ENCODE peak calls at places on chromosomes 5 and 9, in seven cellular contexts. One of them, this sample, is unnamed. For H4K20me1 and H3K9me3, the result is how much of the 10 kb centered on the place peaks cover.

GRCh38 chr9:135196474-135196873 is 109.0 kb downstream of the OLFM1 start:
- DNase-seq in SK-N-SH: no peak
- DNase-seq in K562: no peak
- DNase-seq in GM12878: no peak
- DNase-seq in HepG2: no peak
- DNase-seq in HCT116: no peak
- DNase-seq in H1: no peak
- DNase-seq in this sample: no peak

GRCh38 chr9:16436545-16436944 is 433.9 kb downstream of the BNC2 start:
- DNase-seq in GM12878: no peak
- DNase-seq in HCT116: no peak
- DNase-seq in H1: no peak
- DNase-seq in SK-N-SH: no peak
- DNase-seq in K562: no peak
- DNase-seq in HepG2: no peak
- DNase-seq in this sample: no peak

GRCh38 chr5:78504726-78505431 is 143.7 kb downstream of the LHFPL2 start:
- DNase-seq in HepG2: no peak
- DNase-seq in HCT116: peak
- DNase-seq in H1: no peak
- DNase-seq in K562: no peak
- DNase-seq in GM12878: no peak
- DNase-seq in SK-N-SH: peak
- DNase-seq in this sample: peak

GRCh38 chr5:126868961-126869451 is 92.1 kb downstream of the LMNB1 start:
- DNase-seq in K562: no peak
- DNase-seq in HCT116: no peak
- DNase-seq in H1: peak
- DNase-seq in HepG2: no peak
- DNase-seq in GM12878: no peak
- DNase-seq in SK-N-SH: peak
- DNase-seq in this sample: peak

GRCh38 chr9:38486837-38487236 is 62.6 kb upstream of the IGFBPL1 start:
- DNase-seq in H1: peak
- DNase-seq in HepG2: no peak
- DNase-seq in SK-N-SH: no peak
- DNase-seq in HCT116: no peak
- DNase-seq in GM12878: no peak
- DNase-seq in K562: no peak
- DNase-seq in this sample: no peak

GRCh38 chr9:30995951-30996738 is 1388.3 kb upstream of the ACO1 start:
- DNase-seq in K562: no peak
- DNase-seq in GM12878: no peak
- DNase-seq in H1: no peak
- DNase-seq in SK-N-SH: no peak
- DNase-seq in HepG2: peak
- DNase-seq in HCT116: no peak
- DNase-seq in this sample: no peak

GRCh38 chr5:7877851-7878250 is 8.9 kb downstream of the MTRR start:
- DNase-seq in GM12878: no peak
- DNase-seq in HCT116: no peak
- DNase-seq in SK-N-SH: no peak
- DNase-seq in H1: no peak
- DNase-seq in K562: no peak
- DNase-seq in HepG2: peak
- DNase-seq in this sample: no peak

GRCh38 chr5:68343421-68343826 is 127.9 kb downstream of the PIK3R1 start:
- DNase-seq in GM12878: peak
- DNase-seq in HCT116: no peak
- DNase-seq in HepG2: no peak
- DNase-seq in K562: peak
- DNase-seq in SK-N-SH: no peak
- DNase-seq in H1: no peak
- DNase-seq in this sample: peak

GRCh38 chr5:80204808-80205614 is 50.8 kb downstream of the SERINC5 start:
- DNase-seq in GM12878: no peak
- DNase-seq in HCT116: no peak
- DNase-seq in H1: no peak
- DNase-seq in HepG2: peak
- DNase-seq in SK-N-SH: peak
- DNase-seq in K562: peak
- DNase-seq in this sample: peak

GRCh38 chr5:13957032-13957645 is 12.7 kb upstream of the DNAH5 start:
- DNase-seq in H1: no peak
- DNase-seq in SK-N-SH: peak
- DNase-seq in HepG2: peak
- DNase-seq in HCT116: peak
- DNase-seq in GM12878: no peak
- DNase-seq in K562: peak
- DNase-seq in this sample: peak

GRCh38 chr5:67516959-67517358 is 320.4 kb upstream of the CD180 start:
- DNase-seq in SK-N-SH: no peak
- DNase-seq in HCT116: no peak
- DNase-seq in HepG2: no peak
- DNase-seq in H1: no peak
- DNase-seq in GM12878: no peak
- DNase-seq in K562: no peak
- DNase-seq in this sample: peak

GRCh38 chr9:37550781-37551180 is 25.4 kb downstream of the FBXO10 start:
- DNase-seq in K562: no peak
- DNase-seq in H1: no peak
- DNase-seq in HCT116: no peak
- DNase-seq in SK-N-SH: no peak
- DNase-seq in HepG2: no peak
- DNase-seq in GM12878: no peak
- DNase-seq in this sample: no peak

GRCh38 chr9:111158375-111158774 is 120.1 kb upstream of the LPAR1 start:
- DNase-seq in H1: no peak
- DNase-seq in GM12878: no peak
- DNase-seq in HepG2: no peak
- DNase-seq in K562: no peak
- DNase-seq in HCT116: no peak
- DNase-seq in SK-N-SH: peak
- DNase-seq in this sample: no peak

GRCh38 chr5:16888694-16889124 is 47.4 kb downstream of the MYO10 start:
- DNase-seq in H1: no peak
- DNase-seq in SK-N-SH: no peak
- DNase-seq in HCT116: no peak
- DNase-seq in K562: no peak
- DNase-seq in HepG2: no peak
- DNase-seq in GM12878: no peak
- DNase-seq in this sample: peak

GRCh38 chr5:142816577-142816976 is 46.4 kb downstream of the ARHGAP26 start:
- DNase-seq in H1: no peak
- DNase-seq in HepG2: no peak
- DNase-seq in HCT116: no peak
- DNase-seq in GM12878: no peak
- DNase-seq in SK-N-SH: no peak
- DNase-seq in K562: no peak
- DNase-seq in this sample: peak

GRCh38 chr5:37111426-37112382 is 137.5 kb downstream of the CPLANE1 start:
- DNase-seq in GM12878: peak
- DNase-seq in HepG2: no peak
- DNase-seq in K562: no peak
- DNase-seq in H1: no peak
- DNase-seq in HCT116: no peak
- DNase-seq in SK-N-SH: no peak
- DNase-seq in this sample: no peak

GRCh38 chr5:180977852-180978251 is 10.8 kb upstream of the BTNL3 start:
- DNase-seq in K562: no peak
- DNase-seq in HCT116: no peak
- DNase-seq in H1: no peak
- DNase-seq in HepG2: no peak
- DNase-seq in GM12878: no peak
- DNase-seq in SK-N-SH: no peak
- DNase-seq in this sample: no peak

GRCh38 chr9:108412755-108413154 is 443.0 kb downstream of the ACTL7B start:
- DNase-seq in HCT116: no peak
- DNase-seq in H1: peak
- DNase-seq in HepG2: no peak
- DNase-seq in K562: no peak
- DNase-seq in SK-N-SH: no peak
- DNase-seq in GM12878: no peak
- DNase-seq in this sample: no peak

GRCh38 chr5:137091473-137091872 is 407.7 kb downstream of the SPOCK1 start:
- DNase-seq in GM12878: no peak
- DNase-seq in H1: no peak
- DNase-seq in K562: no peak
- DNase-seq in HCT116: no peak
- DNase-seq in SK-N-SH: no peak
- DNase-seq in HepG2: no peak
- DNase-seq in this sample: no peak

GRCh38 chr5:134133995-134134541 is 19.6 kb downstream of the TCF7 start:
- DNase-seq in SK-N-SH: no peak
- DNase-seq in HCT116: no peak
- DNase-seq in K562: no peak
- DNase-seq in GM12878: no peak
- DNase-seq in HepG2: no peak
- DNase-seq in H1: no peak
- DNase-seq in this sample: no peak

GRCh38 chr5:136018814-136019777 is 9.7 kb upstream of the TGFBI start:
- DNase-seq in HepG2: peak
- DNase-seq in K562: no peak
- DNase-seq in SK-N-SH: peak
- DNase-seq in H1: no peak
- DNase-seq in GM12878: no peak
- DNase-seq in HCT116: no peak
- DNase-seq in this sample: no peak

GRCh38 chr9:135666534-135667402 is 3.7 kb downstream of the LCN9 start:
- DNase-seq in HCT116: no peak
- DNase-seq in GM12878: no peak
- DNase-seq in SK-N-SH: peak
- DNase-seq in H1: no peak
- DNase-seq in HepG2: no peak
- DNase-seq in K562: no peak
- DNase-seq in this sample: no peak

GRCh38 chr5:139828207-139828895 is 32.7 kb downstream of the PSD2 start:
- DNase-seq in K562: no peak
- DNase-seq in H1: no peak
- DNase-seq in HepG2: no peak
- DNase-seq in SK-N-SH: no peak
- DNase-seq in HCT116: no peak
- DNase-seq in GM12878: no peak
- DNase-seq in this sample: no peak

GRCh38 chr9:2418619-2419018 is 203.0 kb upstream of the VLDLR start:
- DNase-seq in H1: no peak
- DNase-seq in HepG2: no peak
- DNase-seq in GM12878: no peak
- DNase-seq in HCT116: no peak
- DNase-seq in K562: no peak
- DNase-seq in SK-N-SH: no peak
- DNase-seq in this sample: no peak

DNA sequence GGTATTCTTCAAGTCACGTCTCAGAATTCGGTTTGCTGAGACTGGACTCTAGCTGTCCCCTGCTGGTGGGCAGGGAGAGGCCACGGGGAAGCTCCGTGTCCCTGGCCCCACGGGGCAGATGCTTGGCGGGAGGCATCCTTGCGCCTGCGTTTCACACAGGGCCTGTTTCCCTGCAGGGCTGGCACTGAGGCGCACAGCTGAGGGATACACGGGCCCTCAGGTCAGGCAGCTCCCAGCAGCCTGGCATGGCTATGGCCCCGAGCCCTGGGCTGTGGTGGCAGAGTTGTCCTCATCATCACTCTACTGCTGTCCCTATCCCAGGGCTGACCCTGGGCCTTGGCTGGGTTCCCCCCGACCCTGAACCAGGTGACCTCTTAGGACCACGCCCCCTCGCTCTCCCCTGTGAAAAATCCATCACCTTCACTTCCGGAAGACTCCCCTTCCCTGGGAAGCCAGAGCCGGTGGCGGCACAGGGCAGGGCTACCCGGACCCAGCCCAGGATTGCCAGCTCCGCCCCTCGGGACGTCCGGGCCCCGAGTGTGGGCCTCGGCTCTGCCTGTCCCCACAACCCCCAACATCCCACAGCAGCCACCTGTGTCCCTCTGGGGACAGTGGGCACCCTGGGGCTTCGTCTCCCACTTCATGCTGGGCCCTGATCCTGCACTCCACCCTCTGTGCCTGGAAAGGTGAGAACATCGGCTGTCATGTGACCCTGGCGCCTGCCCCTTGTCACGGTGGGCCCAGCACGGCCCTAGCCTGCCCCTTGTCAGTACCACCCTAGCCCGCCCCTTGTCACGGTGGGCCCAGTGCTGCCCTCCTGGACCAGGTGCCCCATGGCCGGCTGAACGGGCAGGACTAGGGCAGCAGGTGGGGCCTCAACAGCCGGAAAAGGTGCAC is 5.0 kb downstream of the DPP7 start:
- DNase-seq in GM12878: no peak
- DNase-seq in SK-N-SH: no peak
- DNase-seq in K562: no peak
- DNase-seq in HCT116: no peak
- DNase-seq in HepG2: no peak
- DNase-seq in H1: no peak
- DNase-seq in this sample: no peak
- TF ChIP-seq MAX in GM12878: no peak
- TF ChIP-seq MAX in SK-N-SH: no peak
- TF ChIP-seq MAX in K562: no peak
- TF ChIP-seq MAX in HCT116: no peak
- TF ChIP-seq MAX in HepG2: no peak
- TF ChIP-seq MAX in H1: no peak
- TF ChIP-seq MAX in this sample: no peak

GRCh38 chr9:130871395-130872057 is 25.1 kb downstream of the QRFP start:
- DNase-seq in H1: no peak
- DNase-seq in HCT116: no peak
- DNase-seq in HepG2: no peak
- DNase-seq in SK-N-SH: no peak
- DNase-seq in K562: no peak
- DNase-seq in GM12878: no peak
- DNase-seq in this sample: no peak
- H4K20me1 ChIP-seq in H1: under half
- H4K20me1 ChIP-seq in HCT116: under half
- H4K20me1 ChIP-seq in HepG2: under half
- H4K20me1 ChIP-seq in SK-N-SH: half or more
- H4K20me1 ChIP-seq in K562: under half
- H4K20me1 ChIP-seq in GM12878: under half
- H4K20me1 ChIP-seq in this sample: under half

GRCh38 chr9:137984520-137985257 is 107.1 kb downstream of the CACNA1B start:
- DNase-seq in SK-N-SH: no peak
- DNase-seq in HepG2: no peak
- DNase-seq in H1: no peak
- DNase-seq in K562: no peak
- DNase-seq in HCT116: no peak
- DNase-seq in GM12878: no peak
- DNase-seq in this sample: no peak
- H3K9me3 ChIP-seq in SK-N-SH: under half
- H3K9me3 ChIP-seq in HepG2: under half
- H3K9me3 ChIP-seq in H1: under half
- H3K9me3 ChIP-seq in K562: under half
- H3K9me3 ChIP-seq in HCT116: under half
- H3K9me3 ChIP-seq in GM12878: under half
- H3K9me3 ChIP-seq in this sample: under half

DNA sequence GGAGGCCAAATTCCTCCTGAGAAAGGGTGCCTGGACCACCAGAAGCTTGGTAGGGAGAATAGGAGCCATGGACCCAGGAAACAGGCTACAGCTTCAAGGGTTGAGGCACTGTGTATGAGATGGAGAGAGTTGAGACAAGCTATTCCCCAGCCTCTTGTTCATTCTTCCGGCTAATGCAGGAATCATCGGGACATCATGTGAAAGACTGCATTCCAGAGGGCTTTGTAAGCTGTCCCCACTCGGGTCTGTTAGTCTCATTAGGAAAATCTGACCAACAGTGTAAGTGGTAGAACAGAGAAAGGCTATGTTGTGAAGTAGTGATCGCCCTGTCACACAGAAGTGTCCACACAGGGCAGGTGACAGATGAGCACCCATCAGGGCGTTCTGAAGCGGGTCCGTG is 81.4 kb downstream of the GABBR2 start:
- DNase-seq in K562: no peak
- DNase-seq in H1: no peak
- DNase-seq in HCT116: no peak
- DNase-seq in HepG2: no peak
- DNase-seq in SK-N-SH: no peak
- DNase-seq in GM12878: no peak
- DNase-seq in this sample: no peak
- TF ChIP-seq MAX in K562: no peak
- TF ChIP-seq MAX in H1: no peak
- TF ChIP-seq MAX in HCT116: no peak
- TF ChIP-seq MAX in HepG2: no peak
- TF ChIP-seq MAX in SK-N-SH: no peak
- TF ChIP-seq MAX in GM12878: no peak
- TF ChIP-seq MAX in this sample: no peak